ENCODE peak calls at places on chromosomes 1 and 21, in four cellular contexts. F is fibroblast of the aortic adventitia, B is pancreas, L is GM23338. M is an unnamed sample.

GRCh38 chr21:26966978-26967913 is at the start of gene ADAMTS5:
- DNase-seq in F (peak), B (no peak), L (peak), M (no peak)

GRCh38 chr1:91821126-91821868 is 64.7 kb downstream of the TGFBR3 start:
- DNase-seq in F (no peak), B (no peak), L (no peak), M (no peak)

GRCh38 chr1:206590025-206590834 is 22.0 kb downstream of the EIF2D start:
- DNase-seq in F (peak), B (no peak), L (peak), M (no peak)

GRCh38 chr1:97332716-97333115 is 588.1 kb downstream of the DPYD start:
- DNase-seq in F (peak), B (no peak), L (no peak), M (no peak)

GRCh38 chr1:211789641-211790464 is 40.7 kb downstream of the LPGAT1 start:
- DNase-seq in F (no peak), B (no peak), L (no peak), M (no peak)

GRCh38 chr1:1085911-1086841 is 12.1 kb upstream of the RNF223 start:
- DNase-seq in F (no peak), B (no peak), L (no peak), M (no peak)

GRCh38 chr1:162023547-162024501 is at the start of gene OLFML2B:
- DNase-seq in F (peak), B (peak), L (peak), M (no peak)

GRCh38 chr1:87335175-87335992 is 6.7 kb downstream of the LMO4 start:
- DNase-seq in F (peak), B (peak), L (peak), M (no peak)

GRCh38 chr1:226041419-226041818 is 21.1 kb upstream of the H3-3A start:
- DNase-seq in F (no peak), B (no peak), L (no peak), M (no peak)

GRCh38 chr1:206588492-206588891 is 23.8 kb downstream of the EIF2D start:
- DNase-seq in F (no peak), B (no peak), L (no peak), M (no peak)

GRCh38 chr1:92483442-92484170 is 3.1 kb downstream of the GFI1 start:
- DNase-seq in F (no peak), B (peak), L (peak), M (no peak)

GRCh38 chr1:173171152-173171551 is 36.0 kb downstream of the TNFSF4 start:
- DNase-seq in F (no peak), B (no peak), L (no peak), M (no peak)

GRCh38 chr1:8082945-8083344 is 56.8 kb upstream of the ERRFI1 start:
- DNase-seq in F (peak), B (no peak), L (no peak), M (no peak)

GRCh38 chr1:151905070-151905442 is 4.3 kb downstream of the THEM4 start:
- DNase-seq in F (peak), B (no peak), L (no peak), M (no peak)

GRCh38 chr1:151909167-151910149 is at the start of gene THEM4:
- DNase-seq in F (peak), B (peak), L (peak), M (peak)

GRCh38 chr1:151908228-151908691 is 1.1 kb downstream of the THEM4 start:
- DNase-seq in F (peak), B (no peak), L (peak), M (peak)

GRCh38 chr1:151902858-151903257 is 6.5 kb downstream of the THEM4 start:
- DNase-seq in F (no peak), B (no peak), L (no peak), M (no peak)

DNA sequence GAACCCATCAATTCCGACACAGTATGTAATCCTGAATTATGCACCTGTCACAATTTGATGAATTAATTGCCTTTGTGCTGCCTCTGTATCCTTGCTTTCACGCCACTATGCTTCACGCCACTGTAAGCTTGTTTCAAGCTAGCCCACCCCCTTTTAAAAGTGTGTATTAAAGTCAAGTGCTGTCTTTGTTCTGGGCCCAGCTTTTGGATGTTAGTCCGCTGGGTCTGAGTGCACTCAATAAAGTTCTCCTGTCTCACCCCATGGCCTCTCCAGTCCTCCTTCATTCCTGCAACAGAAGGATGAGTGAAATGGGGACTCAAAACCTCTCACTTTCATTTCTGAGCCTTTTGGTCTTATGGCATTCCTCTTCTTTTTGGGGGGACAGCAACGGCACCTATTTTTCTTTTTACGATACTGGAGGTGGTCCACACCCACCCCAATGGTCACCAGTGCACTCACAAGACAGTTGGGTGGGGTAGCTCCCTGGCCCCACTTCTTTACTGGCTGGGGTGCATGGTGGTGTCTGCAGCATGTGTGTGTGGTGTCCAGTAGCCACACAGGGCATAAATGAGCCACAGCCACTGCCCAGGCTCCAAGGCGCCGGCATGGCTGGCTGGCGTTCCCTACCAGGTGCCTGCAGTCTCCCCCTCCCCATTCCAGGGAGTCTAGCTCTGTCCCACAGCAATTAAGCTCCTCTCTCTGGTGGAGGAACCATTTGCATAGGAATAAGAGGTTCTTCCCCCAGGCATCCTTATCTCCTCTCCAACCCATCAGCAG is 1.8 kb downstream of the THEM4 start:
- DNase-seq in F (no peak), B (no peak), L (peak), M (no peak)
- H3K4me3 ChIP-seq in F (no peak), B (no peak), L (no peak), M (peak)

GRCh38 chr1:153546371-153546770 is 765 bp upstream of the S100A4 start:
- DNase-seq in F (no peak), B (no peak), L (no peak), M (no peak)

GRCh38 chr1:153543738-153544135 is 1.9 kb downstream of the S100A4 start:
- DNase-seq in F (no peak), B (no peak), L (no peak), M (no peak)

GRCh38 chr1:153546796-153547559 is 1.4 kb upstream of the S100A4 start:
- DNase-seq in F (no peak), B (no peak), L (no peak), M (no peak)

GRCh38 chr1:153544453-153545066 is 1.0 kb downstream of the S100A4 start:
- DNase-seq in F (no peak), B (no peak), L (no peak), M (no peak)

GRCh38 chr1:153545067-153546055 is at the start of gene S100A4:
- DNase-seq in F (peak), B (peak), L (peak), M (peak)
- TF ChIP-seq CTCF in F (no peak), B (no peak), L (no peak), M (no peak)

GRCh38 chr1:163172596-163172995 is 30.1 kb downstream of the RGS5 start:
- DNase-seq in F (peak), B (no peak), L (no peak), M (no peak)

GRCh38 chr1:163169553-163169952 is 33.2 kb downstream of the RGS5 start:
- DNase-seq in F (no peak), B (no peak), L (no peak), M (no peak)

GRCh38 chr1:163170331-163170730 is 32.4 kb downstream of the RGS5 start:
- DNase-seq in F (peak), B (no peak), L (no peak), M (no peak)

GRCh38 chr1:163171826-163172225 is 30.9 kb downstream of the RGS5 start:
- DNase-seq in F (peak), B (no peak), L (no peak), M (no peak)

DNA sequence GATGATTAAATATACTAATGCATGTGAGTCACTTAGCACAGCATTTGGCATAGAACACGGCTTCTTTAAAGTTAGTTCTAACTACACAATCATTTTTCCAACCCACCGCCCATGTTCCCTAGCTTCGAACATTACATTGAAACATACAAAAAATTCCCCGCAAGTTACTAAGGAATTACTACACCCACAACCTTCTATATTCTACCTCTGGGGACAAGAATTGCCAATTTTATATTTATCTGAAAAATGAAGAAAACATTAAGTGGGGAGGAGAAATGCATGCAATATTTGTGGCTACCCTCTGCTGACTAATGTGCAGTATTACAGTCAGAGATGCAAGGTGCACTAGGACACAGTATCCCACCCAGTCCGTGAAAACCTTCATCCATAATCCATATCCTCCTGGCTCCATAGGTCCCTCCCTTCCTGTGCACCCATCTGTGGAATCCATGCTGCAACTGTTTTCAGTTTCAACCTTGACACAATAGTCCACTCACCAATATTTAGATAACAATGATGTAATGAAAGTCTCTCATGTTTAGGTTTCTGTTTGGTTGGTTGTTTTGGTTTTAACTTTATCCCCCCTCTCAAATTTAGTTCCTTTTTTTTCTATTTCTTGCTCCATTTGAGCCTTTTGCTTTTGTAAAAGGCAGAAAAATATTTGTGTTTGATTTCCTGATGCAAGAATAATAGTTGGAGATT is 31.6 kb downstream of the RGS5 start:
- DNase-seq in F (peak), B (no peak), L (peak), M (no peak)
- H3K4me3 ChIP-seq in F (peak), B (no peak), L (no peak), M (no peak)

GRCh38 chr1:167714851-167715652 is 6.7 kb upstream of the MPZL1 start:
- DNase-seq in F (peak), B (peak), L (peak), M (peak)
- TF ChIP-seq CTCF in F (peak), B (peak), L (peak), M (peak)

DNA sequence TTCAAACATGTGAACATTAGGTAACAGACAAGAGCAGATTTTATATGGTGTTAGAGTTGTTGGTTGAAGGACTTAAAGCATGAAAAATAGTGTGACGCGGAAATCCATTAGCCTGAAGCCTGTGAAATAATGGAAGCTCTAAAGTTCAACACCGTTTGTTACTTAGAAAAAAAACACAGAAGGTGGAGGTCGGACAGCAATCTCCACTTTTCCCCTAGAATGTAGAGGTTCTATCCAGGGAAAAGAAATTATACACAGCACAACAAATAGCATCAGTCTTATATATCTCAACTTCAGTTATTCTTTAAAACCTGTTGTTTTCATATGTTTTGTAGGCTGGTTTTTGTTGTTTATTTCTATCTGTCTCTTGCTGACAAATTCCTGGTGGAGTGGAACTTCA is 1.9 kb downstream of the RCAN3 start:
- DNase-seq in F (no peak), B (no peak), L (no peak), M (no peak)
- H3K4me3 ChIP-seq in F (no peak), B (peak), L (peak), M (no peak)

GRCh38 chr1:143698016-143698415 is 273.8 kb downstream of the FAM72C start:
- DNase-seq in F (peak), B (peak), L (peak), M (no peak)
- TF ChIP-seq CTCF in F (peak), B (peak), L (peak), M (peak)

DNA sequence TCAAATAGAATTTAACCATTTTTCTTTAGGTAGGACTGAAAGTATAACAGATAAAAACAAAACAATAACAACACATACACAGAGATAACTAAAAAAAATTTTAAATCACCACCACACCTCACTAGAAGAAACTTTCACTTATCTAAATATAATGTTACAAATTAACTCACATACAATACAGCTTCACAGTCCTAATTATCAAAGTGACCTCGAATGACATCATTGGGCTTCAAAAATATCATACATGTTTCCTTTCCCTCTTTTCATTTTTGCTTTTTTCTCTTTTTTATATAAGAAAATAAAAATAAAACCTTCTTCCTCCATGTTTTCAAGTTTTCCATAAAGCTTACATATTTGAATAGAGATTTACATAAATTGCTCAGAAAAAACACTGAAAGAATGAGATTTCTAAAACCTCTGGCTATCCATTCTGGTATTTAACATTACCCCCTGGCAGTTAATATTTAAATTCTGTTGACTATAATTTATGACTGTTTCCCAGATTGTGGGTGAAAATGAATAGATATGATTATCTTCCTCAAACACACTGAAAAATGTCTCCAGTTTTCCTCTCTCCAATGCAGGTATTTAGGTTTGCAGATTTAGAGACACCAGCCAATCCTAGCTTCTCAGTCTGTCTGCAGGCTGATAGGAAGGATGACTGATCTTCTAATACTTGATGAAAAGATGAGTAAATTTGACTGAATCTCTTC is 40.5 kb upstream of the SLC19A2 start:
- DNase-seq in F (no peak), B (no peak), L (no peak), M (no peak)
- H3K4me3 ChIP-seq in F (no peak), B (no peak), L (no peak), M (no peak)

GRCh38 chr21:44337941-44338895 is 972 bp downstream of the CFAP410 start:
- DNase-seq in F (peak), B (peak), L (peak), M (no peak)
- TF ChIP-seq CTCF in F (peak), B (no peak), L (peak), M (peak)

M was measured in LNCaP clone FGC.